ENCODE peak calls at places on chromosomes 4 and X, in six cellular contexts. One of them, this sample, is unnamed. For H3K27me3, the result is how much of the 10 kb centered on the place peaks cover.

GRCh38 chr4:139839664-139840063 is 174.0 kb downstream of the MGST2 start:
- DNase-seq in left lung: no peak
- DNase-seq in cardiac muscle cell: no peak
- DNase-seq in heart left ventricle: no peak
- DNase-seq in H9: no peak
- DNase-seq in suprapubic skin: no peak
- DNase-seq in this sample: no peak

GRCh38 chr4:112147697-112148096 is 2.4 kb downstream of the FAM241A start:
- DNase-seq in left lung: no peak
- DNase-seq in cardiac muscle cell: peak
- DNase-seq in heart left ventricle: peak
- DNase-seq in H9: no peak
- DNase-seq in suprapubic skin: no peak
- DNase-seq in this sample: no peak

GRCh38 chr4:171846232-171846631 is 33.0 kb downstream of the GALNTL6 start:
- DNase-seq in left lung: no peak
- DNase-seq in cardiac muscle cell: peak
- DNase-seq in heart left ventricle: peak
- DNase-seq in H9: peak
- DNase-seq in suprapubic skin: no peak
- DNase-seq in this sample: no peak

GRCh38 chr4:155758500-155759371 is at the start of gene GUCY1B1:
- DNase-seq in left lung: peak
- DNase-seq in cardiac muscle cell: peak
- DNase-seq in heart left ventricle: peak
- DNase-seq in H9: peak
- DNase-seq in suprapubic skin: peak
- DNase-seq in this sample: peak

GRCh38 chr4:128159967-128160366 is 98.9 kb downstream of the LARP1B start:
- DNase-seq in left lung: no peak
- DNase-seq in cardiac muscle cell: peak
- DNase-seq in heart left ventricle: no peak
- DNase-seq in H9: no peak
- DNase-seq in suprapubic skin: no peak
- DNase-seq in this sample: no peak

GRCh38 chr4:112230879-112231778 is 458 bp upstream of the AP1AR start:
- DNase-seq in left lung: peak
- DNase-seq in cardiac muscle cell: peak
- DNase-seq in heart left ventricle: peak
- DNase-seq in H9: peak
- DNase-seq in suprapubic skin: peak
- DNase-seq in this sample: peak

GRCh38 chrX:124507276-124507675 is 160.9 kb downstream of the SH2D1A start:
- DNase-seq in left lung: no peak
- DNase-seq in cardiac muscle cell: no peak
- DNase-seq in heart left ventricle: no peak
- DNase-seq in H9: no peak
- DNase-seq in suprapubic skin: no peak
- DNase-seq in this sample: no peak

GRCh38 chr4:9949573-9949972 is 71.7 kb downstream of the SLC2A9 start:
- DNase-seq in left lung: no peak
- DNase-seq in cardiac muscle cell: no peak
- DNase-seq in heart left ventricle: no peak
- DNase-seq in H9: no peak
- DNase-seq in suprapubic skin: no peak
- DNase-seq in this sample: no peak

GRCh38 chrX:100931925-100932285 is 3.2 kb upstream of the XKRX start:
- DNase-seq in left lung: no peak
- DNase-seq in cardiac muscle cell: no peak
- DNase-seq in heart left ventricle: no peak
- DNase-seq in H9: no peak
- DNase-seq in suprapubic skin: no peak
- DNase-seq in this sample: no peak

GRCh38 chr4:140851032-140851636 is 94.9 kb upstream of the TBC1D9 start:
- DNase-seq in left lung: no peak
- DNase-seq in cardiac muscle cell: peak
- DNase-seq in heart left ventricle: peak
- DNase-seq in H9: no peak
- DNase-seq in suprapubic skin: no peak
- DNase-seq in this sample: peak

GRCh38 chr4:39118034-39118658 is 56.1 kb downstream of the KLHL5 start:
- DNase-seq in left lung: no peak
- DNase-seq in cardiac muscle cell: no peak
- DNase-seq in heart left ventricle: no peak
- DNase-seq in H9: no peak
- DNase-seq in suprapubic skin: no peak
- DNase-seq in this sample: no peak

GRCh38 chr4:156970501-156971167 is 965 bp downstream of the PDGFC start:
- DNase-seq in left lung: peak
- DNase-seq in cardiac muscle cell: peak
- DNase-seq in heart left ventricle: peak
- DNase-seq in H9: peak
- DNase-seq in suprapubic skin: peak
- DNase-seq in this sample: peak
- TF ChIP-seq CTCF in left lung: peak
- TF ChIP-seq CTCF in cardiac muscle cell: peak
- TF ChIP-seq CTCF in heart left ventricle: peak
- TF ChIP-seq CTCF in H9: peak
- TF ChIP-seq CTCF in suprapubic skin: peak
- TF ChIP-seq CTCF in this sample: peak

GRCh38 chr4:184826315-184827266 is 823 bp upstream of the ACSL1 start:
- DNase-seq in left lung: peak
- DNase-seq in cardiac muscle cell: peak
- DNase-seq in heart left ventricle: peak
- DNase-seq in H9: no peak
- DNase-seq in suprapubic skin: no peak
- DNase-seq in this sample: peak
- H3K27me3 ChIP-seq in left lung: under half
- H3K27me3 ChIP-seq in cardiac muscle cell: under half
- H3K27me3 ChIP-seq in heart left ventricle: under half
- H3K27me3 ChIP-seq in H9: under half
- H3K27me3 ChIP-seq in suprapubic skin: under half
- H3K27me3 ChIP-seq in this sample: under half

DNA sequence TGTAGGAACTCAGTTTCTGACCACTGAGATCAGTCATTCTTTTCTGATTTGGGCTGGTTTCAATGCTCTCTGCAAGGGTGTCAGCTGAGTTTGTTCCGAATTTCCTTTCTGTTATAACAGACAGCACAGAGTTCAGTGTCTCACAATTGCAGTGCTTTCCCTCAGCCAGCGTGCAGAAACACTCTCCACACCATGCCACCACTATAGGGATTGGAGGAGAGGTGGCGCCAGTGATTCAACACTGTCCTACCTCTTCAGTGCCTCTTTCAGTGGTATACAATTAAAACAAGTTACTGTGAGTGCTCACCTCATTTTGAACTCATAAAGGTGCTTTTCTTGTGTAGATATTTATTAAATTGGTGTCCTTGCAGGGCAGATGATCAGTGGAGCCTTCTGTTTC is 413.2 kb upstream of the CXorf51B start:
- DNase-seq in left lung: no peak
- DNase-seq in cardiac muscle cell: no peak
- DNase-seq in heart left ventricle: no peak
- DNase-seq in H9: peak
- DNase-seq in suprapubic skin: no peak
- DNase-seq in this sample: no peak
- TF ChIP-seq CTCF in left lung: no peak
- TF ChIP-seq CTCF in cardiac muscle cell: no peak
- TF ChIP-seq CTCF in heart left ventricle: no peak
- TF ChIP-seq CTCF in H9: peak
- TF ChIP-seq CTCF in suprapubic skin: no peak
- TF ChIP-seq CTCF in this sample: no peak

DNA sequence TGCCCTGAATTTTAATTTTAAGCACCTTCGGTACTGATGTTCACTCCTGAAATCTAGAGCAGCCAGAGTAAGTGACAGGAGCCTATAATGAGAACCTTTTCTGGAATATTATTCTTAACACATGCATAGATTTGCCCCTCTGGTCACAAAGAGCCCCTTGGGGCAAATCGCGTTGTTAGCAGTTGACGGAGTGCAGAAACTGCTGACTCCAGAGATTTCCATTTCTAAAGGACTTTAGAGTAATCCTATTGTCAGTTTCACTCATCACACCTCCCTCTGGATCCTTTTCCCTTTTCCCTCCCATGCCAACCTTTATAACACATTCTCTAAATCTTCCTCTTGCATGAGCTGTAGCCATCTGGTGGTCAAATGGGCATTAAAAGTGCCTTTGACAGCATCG is 264.9 kb upstream of the PRPS2 start:
- DNase-seq in left lung: no peak
- DNase-seq in cardiac muscle cell: no peak
- DNase-seq in heart left ventricle: no peak
- DNase-seq in H9: no peak
- DNase-seq in suprapubic skin: no peak
- DNase-seq in this sample: no peak
- H3K27me3 ChIP-seq in left lung: under half
- H3K27me3 ChIP-seq in cardiac muscle cell: under half
- H3K27me3 ChIP-seq in heart left ventricle: under half
- H3K27me3 ChIP-seq in H9: under half
- H3K27me3 ChIP-seq in suprapubic skin: under half
- H3K27me3 ChIP-seq in this sample: under half

DNA sequence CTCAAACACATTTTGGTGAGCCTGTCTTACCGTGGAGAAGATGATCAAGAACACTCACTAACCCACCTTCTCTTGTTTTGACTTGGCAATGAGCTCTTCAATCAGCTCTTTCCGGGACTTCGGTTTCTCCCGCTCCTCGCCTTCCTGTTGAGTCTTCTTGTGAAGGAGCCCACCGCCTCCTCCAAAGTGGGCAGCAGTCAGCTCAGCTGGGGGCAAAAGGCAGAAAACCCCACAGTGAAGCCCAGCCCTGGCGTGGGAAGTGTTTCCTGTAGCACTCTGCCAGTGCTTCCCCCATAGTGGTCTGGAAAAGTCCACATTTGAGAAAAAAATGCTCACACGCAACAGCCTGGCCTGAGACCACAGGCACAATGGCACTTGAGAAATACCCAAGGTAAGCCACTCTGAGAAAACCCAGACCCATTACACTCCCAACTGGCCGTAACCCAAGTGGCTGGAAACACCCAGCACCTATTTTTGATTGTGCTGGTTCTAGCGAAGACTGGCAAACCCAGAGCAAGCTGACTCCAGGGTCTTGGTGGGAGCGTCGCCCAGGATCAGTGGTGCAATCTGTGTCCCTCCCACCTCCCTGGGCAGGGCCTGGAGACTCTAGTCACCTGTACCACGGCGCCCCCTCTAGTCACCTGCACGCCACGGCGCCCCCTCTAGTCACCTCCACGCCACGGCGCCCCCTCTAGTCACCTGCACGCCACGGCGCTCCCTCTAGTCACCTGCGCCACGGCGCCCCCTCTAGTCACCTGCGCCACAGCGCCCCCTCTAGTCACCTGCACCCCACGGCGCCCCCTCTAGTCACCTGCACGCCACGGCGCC is 8.6 kb downstream of the NOP14 start:
- DNase-seq in left lung: no peak
- DNase-seq in cardiac muscle cell: no peak
- DNase-seq in heart left ventricle: no peak
- DNase-seq in H9: peak
- DNase-seq in suprapubic skin: no peak
- DNase-seq in this sample: no peak
- TF ChIP-seq CTCF in left lung: no peak
- TF ChIP-seq CTCF in cardiac muscle cell: no peak
- TF ChIP-seq CTCF in heart left ventricle: no peak
- TF ChIP-seq CTCF in H9: peak
- TF ChIP-seq CTCF in suprapubic skin: no peak
- TF ChIP-seq CTCF in this sample: no peak

GRCh38 chrX:37873220-37873619 is 25.8 kb upstream of the DYNLT3 start:
- DNase-seq in left lung: no peak
- DNase-seq in cardiac muscle cell: no peak
- DNase-seq in heart left ventricle: no peak
- DNase-seq in H9: no peak
- DNase-seq in suprapubic skin: no peak
- DNase-seq in this sample: no peak
- H3K27me3 ChIP-seq in left lung: under half
- H3K27me3 ChIP-seq in cardiac muscle cell: under half
- H3K27me3 ChIP-seq in heart left ventricle: under half
- H3K27me3 ChIP-seq in H9: under half
- H3K27me3 ChIP-seq in suprapubic skin: under half
- H3K27me3 ChIP-seq in this sample: under half

GRCh38 chr4:122755675-122756074 is 23.2 kb downstream of the BBS12 start:
- DNase-seq in left lung: no peak
- DNase-seq in cardiac muscle cell: no peak
- DNase-seq in heart left ventricle: no peak
- DNase-seq in H9: no peak
- DNase-seq in suprapubic skin: no peak
- DNase-seq in this sample: no peak

GRCh38 chr4:122758033-122758432 is 25.5 kb downstream of the BBS12 start:
- DNase-seq in left lung: no peak
- DNase-seq in cardiac muscle cell: peak
- DNase-seq in heart left ventricle: no peak
- DNase-seq in H9: no peak
- DNase-seq in suprapubic skin: no peak
- DNase-seq in this sample: no peak

GRCh38 chr4:122762966-122763716 is 30.6 kb downstream of the BBS12 start:
- DNase-seq in left lung: no peak
- DNase-seq in cardiac muscle cell: no peak
- DNase-seq in heart left ventricle: no peak
- DNase-seq in H9: no peak
- DNase-seq in suprapubic skin: no peak
- DNase-seq in this sample: no peak

GRCh38 chr4:122762520-122762919 is 30.0 kb downstream of the BBS12 start:
- DNase-seq in left lung: no peak
- DNase-seq in cardiac muscle cell: no peak
- DNase-seq in heart left ventricle: no peak
- DNase-seq in H9: no peak
- DNase-seq in suprapubic skin: no peak
- DNase-seq in this sample: no peak

DNA sequence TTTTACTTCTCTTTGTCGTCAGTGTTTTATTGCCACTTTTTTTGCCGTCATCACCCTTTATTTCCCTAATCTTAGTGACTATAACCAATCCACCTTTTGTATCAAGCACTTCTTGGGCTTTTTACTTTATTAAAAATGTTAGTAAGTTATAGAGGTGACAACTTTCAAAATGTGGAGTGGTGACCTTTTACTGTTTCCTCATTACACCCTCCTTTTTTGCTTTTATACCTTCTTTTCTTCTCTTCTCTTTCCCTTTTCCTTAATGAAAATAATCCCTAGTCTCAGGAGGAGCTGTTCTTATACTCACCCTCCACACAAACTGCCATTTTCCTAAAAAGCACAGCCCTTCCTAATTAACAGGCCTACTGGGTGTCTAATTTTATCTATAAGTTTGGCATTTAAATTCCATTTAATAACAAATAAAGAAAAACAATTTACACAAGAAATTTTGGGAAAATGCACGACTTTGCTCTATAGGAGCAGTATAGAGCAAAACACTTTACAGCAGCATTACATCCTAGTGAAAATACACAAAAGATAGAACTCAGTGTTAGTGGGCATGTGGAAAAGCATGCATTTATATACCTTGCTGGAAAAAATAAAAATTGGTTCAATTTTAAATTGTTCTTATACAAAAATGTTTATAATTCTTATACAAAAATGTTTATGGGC is 27.3 kb downstream of the BBS12 start:
- DNase-seq in left lung: no peak
- DNase-seq in cardiac muscle cell: peak
- DNase-seq in heart left ventricle: no peak
- DNase-seq in H9: no peak
- DNase-seq in suprapubic skin: no peak
- DNase-seq in this sample: no peak
- TF ChIP-seq CTCF in left lung: no peak
- TF ChIP-seq CTCF in cardiac muscle cell: peak
- TF ChIP-seq CTCF in heart left ventricle: no peak
- TF ChIP-seq CTCF in H9: peak
- TF ChIP-seq CTCF in suprapubic skin: no peak
- TF ChIP-seq CTCF in this sample: no peak